ENCODE peak calls at places on chromosomes 5 and 9, in five cellular contexts. O is cardiac muscle cell, R is H9, N is DND-41, D is dorsolateral prefrontal cortex. S is an unnamed sample.
A peak's percentile ranks its signal among the peaks of the same experiment; 100 is the strongest.

GRCh38 chr5:103013933-103014552 is 105.9 kb downstream of the GIN1 start:
- DNase-seq in N (no peak), R (no peak), D (no peak), O (no peak), S (no peak)

GRCh38 chr5:13985736-13986418 is 41.4 kb upstream of the DNAH5 start:
- DNase-seq in O (no peak), N (no peak), D (no peak), R (no peak), S (peak; percentile 82)

GRCh38 chr5:122137702-122138101 is 8.4 kb downstream of the ZNF474 start:
- DNase-seq in D (no peak), O (no peak), N (peak; percentile 28), R (no peak), S (no peak)

GRCh38 chr9:110911659-110912473 is 126.4 kb downstream of the LPAR1 start:
- DNase-seq in R (no peak), D (no peak), O (no peak), N (no peak), S (no peak)

GRCh38 chr5:50866415-50866814 is 200.0 kb downstream of the PARP8 start:
- DNase-seq in D (no peak), O (no peak), R (no peak), N (no peak), S (no peak)

GRCh38 chr9:91092214-91092613 is 269.5 kb downstream of the AUH start:
- DNase-seq in O (no peak), R (no peak), N (no peak), D (no peak), S (no peak)

GRCh38 chr9:90142580-90142979 is 500.0 kb downstream of the DIRAS2 start:
- DNase-seq in N (peak; percentile 20), D (no peak), R (no peak), O (peak; percentile 78), S (peak; percentile 22)

GRCh38 chr5:609506-609905 is 2.6 kb upstream of the CEP72 start:
- DNase-seq in O (no peak), N (no peak), D (no peak), R (no peak), S (no peak)

GRCh38 chr5:117107859-117108258 is 533.2 kb upstream of the SEMA6A start:
- DNase-seq in O (no peak), N (no peak), R (no peak), D (no peak), S (no peak)

GRCh38 chr5:107736608-107737007 is 65.9 kb upstream of the EFNA5 start:
- DNase-seq in D (no peak), N (no peak), O (no peak), R (no peak), S (no peak)

GRCh38 chr5:132773601-132774355 is 3.3 kb downstream of the SEPTIN8 start:
- DNase-seq in R (no peak), O (no peak), D (peak; percentile 58), N (no peak), S (no peak)
- TF ChIP-seq CTCF in R (no peak), O (no peak), D (no peak), N (no peak), S (no peak)

GRCh38 chr9:109641079-109641659 is 138.8 kb upstream of the PALM2AKAP2 start:
- DNase-seq in O (no peak), R (no peak), D (no peak), N (no peak), S (no peak)
- H3K27ac ChIP-seq in O (no peak overlapping the region), R (no peak overlapping the region), D (peak overlapping the region; percentile 96), N (no peak overlapping the region), S (no peak overlapping the region)

GRCh38 chr5:10528056-10528816 is 35.6 kb upstream of the ANKRD33B start:
- DNase-seq in N (peak; percentile 58), D (no peak), O (no peak), R (no peak), S (peak; percentile 90)
- TF ChIP-seq CTCF in N (peak; percentile 49), D (no peak), O (no peak), R (peak; percentile 42), S (no peak)

GRCh38 chr5:172377856-172378255 is 76.5 kb downstream of the SH3PXD2B start:
- DNase-seq in O (no peak), D (no peak), N (no peak), R (no peak), S (no peak)
- H3K27ac ChIP-seq in O (no peak overlapping the region), D (peak overlapping the region; percentile 42), N (no peak overlapping the region), R (no peak overlapping the region), S (no peak overlapping the region)

DNA sequence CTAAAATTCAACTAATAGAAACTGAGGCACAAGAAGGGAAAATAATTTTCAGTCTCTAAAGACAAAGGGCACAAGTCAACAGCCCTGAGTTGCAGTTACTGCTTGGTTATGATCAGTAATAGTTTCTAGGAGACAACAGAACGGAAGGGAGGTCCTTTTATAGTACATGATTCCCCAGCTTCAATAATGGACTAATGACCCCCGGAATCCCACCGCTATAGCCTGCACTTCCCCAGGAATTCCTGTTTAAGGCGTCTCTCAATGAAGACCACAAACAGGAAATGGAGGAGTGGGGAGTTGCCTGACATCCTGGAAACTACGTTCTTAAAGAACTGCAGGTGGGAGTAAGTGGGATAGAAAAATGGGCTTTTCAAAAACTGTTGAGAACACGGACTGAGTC is 60.6 kb downstream of the DIAPH1 start:
- DNase-seq in D (no peak), O (no peak), N (no peak), R (peak; percentile 32), S (no peak)
- TF ChIP-seq CTCF in D (peak; percentile 12), O (no peak), N (no peak), R (peak; percentile 1), S (peak; percentile 48)

DNA sequence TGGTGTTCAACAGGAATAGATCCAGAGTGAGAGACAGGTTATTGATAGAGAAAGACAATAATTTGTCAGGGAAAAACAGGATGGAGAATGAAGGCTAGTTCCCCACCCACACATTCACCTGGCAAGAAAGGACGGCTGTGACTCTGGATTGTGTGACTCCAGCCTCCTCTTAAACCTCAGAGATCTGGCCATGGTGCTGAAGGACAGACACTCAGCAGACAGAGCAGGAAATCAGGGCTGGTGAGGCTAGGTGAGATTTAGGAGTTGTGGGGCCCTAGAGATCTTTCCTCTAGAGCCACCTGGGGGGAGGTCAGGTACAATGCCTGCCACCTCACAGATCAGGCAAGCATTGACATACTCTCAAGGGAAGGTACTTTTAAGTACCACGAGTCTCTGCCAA is 15.2 kb downstream of the OR1B1 start:
- DNase-seq in R (no peak), D (no peak), N (peak; percentile 28), O (no peak), S (peak; percentile 37)
- H3K27ac ChIP-seq in R (no peak overlapping the region), D (no peak overlapping the region), N (no peak overlapping the region), O (no peak overlapping the region), S (no peak overlapping the region)

GRCh38 chr9:18865542-18865941 is 167.5 kb downstream of the SAXO1 start:
- DNase-seq in R (no peak), N (no peak), D (no peak), O (no peak), S (no peak)

GRCh38 chr9:18864516-18864915 is 168.5 kb downstream of the SAXO1 start:
- DNase-seq in O (no peak), D (no peak), R (no peak), N (no peak), S (no peak)

GRCh38 chr9:18863821-18864220 is 169.2 kb downstream of the SAXO1 start:
- DNase-seq in N (no peak), D (no peak), R (no peak), O (no peak), S (no peak)

GRCh38 chr9:18857769-18858168 is 175.2 kb downstream of the SAXO1 start:
- DNase-seq in O (no peak), N (no peak), R (no peak), D (no peak), S (no peak)

GRCh38 chr9:18861599-18862546 is 171.1 kb downstream of the SAXO1 start:
- DNase-seq in O (peak; percentile 27), R (peak; percentile 49), N (no peak), D (no peak), S (no peak)
- TF ChIP-seq CTCF in O (peak; percentile 29), R (no peak), N (no peak), D (no peak), S (no peak)

GRCh38 chr5:168362097-168362885 is 70.8 kb downstream of the WWC1 start:
- DNase-seq in N (no peak), D (no peak), R (no peak), O (no peak), S (no peak)
- H3K27ac ChIP-seq in N (no peak overlapping the region), D (no peak overlapping the region), R (no peak overlapping the region), O (no peak overlapping the region), S (no peak overlapping the region)